ENCODE peak calls at places on chromosomes 2 and 18, in four cellular contexts. Y is fibroblast of lung, A is mammary epithelial cell, N is neuronal stem cell. E is an unnamed sample.

GRCh38 chr18:64044616-64045015 is 74.7 kb downstream of the SERPINB8 start:
- DNase-seq in Y (no peak), A (no peak), N (no peak), E (no peak)

GRCh38 chr18:42032447-42032846 is 77.4 kb downstream of the PIK3C3 start:
- DNase-seq in N (no peak), A (no peak), Y (no peak), E (no peak)

GRCh38 chr2:168655207-168655606 is 147.2 kb upstream of the NOSTRIN start:
- DNase-seq in A (no peak), N (no peak), Y (no peak), E (no peak)

GRCh38 chr2:236309669-236310029 is 45.4 kb upstream of the ASB18 start:
- DNase-seq in Y (no peak), A (peak; percentile 8), N (peak; percentile 62), E (no peak)

GRCh38 chr2:231191896-231192872 is 6.2 kb upstream of the ARMC9 start:
- DNase-seq in A (no peak), Y (peak; percentile 92), N (no peak), E (no peak)

GRCh38 chr2:20350105-20350712 is 435 bp downstream of the PUM2 start:
- DNase-seq in N (peak; percentile 66), Y (no peak), A (peak; percentile 57), E (no peak)

GRCh38 chr2:191566347-191566746 is 111.6 kb upstream of the NABP1 start:
- DNase-seq in N (peak; percentile 73), A (peak; percentile 38), Y (peak; percentile 67), E (no peak)

GRCh38 chr2:188068093-188068492 is 223.6 kb upstream of the GULP1 start:
- DNase-seq in Y (no peak), N (no peak), A (peak; percentile 6), E (no peak)

GRCh38 chr2:126796931-126797621 is 101.6 kb upstream of the TEX51 start:
- DNase-seq in N (no peak), A (no peak), Y (no peak), E (no peak)

GRCh38 chr2:218870984-218871344 is 9.7 kb upstream of the WNT10A start:
- DNase-seq in A (no peak), N (no peak), Y (no peak), E (no peak)
- H3K4me2 ChIP-seq in A (no peak overlapping the region), N (no peak overlapping the region), Y (no peak overlapping the region), E (no peak overlapping the region)

DNA sequence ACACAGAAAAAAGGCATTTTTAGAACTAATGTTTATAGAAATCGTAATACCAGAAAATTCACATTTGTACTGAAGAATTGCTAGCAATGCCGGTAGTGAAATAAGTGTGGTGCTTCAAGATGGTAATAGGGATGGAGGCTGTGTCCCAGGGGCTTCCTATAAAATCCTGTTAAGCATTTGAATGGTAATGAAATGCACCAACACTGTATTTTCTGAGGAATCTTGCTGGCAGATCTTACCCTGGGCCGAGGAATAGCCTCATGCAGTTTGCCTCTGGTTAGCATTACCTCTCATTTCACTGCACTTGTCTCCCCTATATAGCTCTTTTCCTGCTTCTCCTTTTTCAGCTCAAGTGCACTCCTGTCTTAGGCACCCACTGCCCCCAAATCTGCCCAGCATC is 501.6 kb upstream of the NRP2 start:
- DNase-seq in A (no peak), N (no peak), Y (no peak), E (no peak)
- H2AFZ ChIP-seq in A (no peak overlapping the region), N (no peak overlapping the region), Y (no peak overlapping the region), E (no peak overlapping the region)

DNA sequence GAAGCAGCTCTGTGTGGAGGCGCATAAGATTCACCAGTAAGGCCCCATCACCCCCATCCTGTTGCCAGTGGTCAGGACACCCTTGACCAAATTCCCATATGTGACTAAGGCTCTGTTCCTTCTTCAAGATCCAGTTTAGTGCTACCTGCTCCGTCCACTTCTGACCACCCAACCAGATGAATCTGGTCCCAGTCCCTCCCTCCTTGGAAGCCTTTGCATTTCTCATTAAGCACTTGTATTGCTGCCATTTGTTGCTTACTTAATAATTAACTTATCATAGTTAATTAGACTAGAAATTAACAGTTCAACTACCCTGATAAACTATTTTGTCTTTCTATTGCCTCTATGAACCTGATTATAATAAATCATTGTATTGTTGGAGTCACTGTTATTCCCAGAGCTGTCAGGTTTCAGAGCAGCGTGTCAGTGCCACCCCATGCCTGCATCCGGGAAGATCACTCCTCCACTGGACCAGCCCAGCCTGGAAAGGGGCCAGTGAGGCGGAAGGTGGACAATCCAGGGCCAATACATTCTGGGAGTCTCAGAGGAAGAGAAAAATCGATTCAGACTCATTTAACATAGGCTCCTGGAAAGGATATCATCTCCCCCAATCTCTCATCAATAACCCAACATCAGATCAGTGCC is 9.5 kb upstream of the NAT8 start:
- DNase-seq in Y (no peak), A (no peak), N (no peak), E (no peak)
- H3K4me1 ChIP-seq in Y (no peaks in the 10 kb centered on the region), A (no peaks in the 10 kb centered on the region), N (no peaks in the 10 kb centered on the region), E (no peaks in the 10 kb centered on the region)

GRCh38 chr2:172394008-172394407 is 33.4 kb upstream of the ITGA6 start:
- DNase-seq in A (no peak), Y (no peak), N (no peak), E (no peak)
- H3K4me2 ChIP-seq in A (no peak overlapping the region), Y (no peak overlapping the region), N (no peak overlapping the region), E (no peak overlapping the region)

GRCh38 chr2:170147576-170147975 is 30.4 kb upstream of the MYO3B start:
- DNase-seq in Y (no peak), N (no peak), A (peak; percentile 85), E (peak; percentile 95)

GRCh38 chr2:170145191-170145590 is 32.8 kb upstream of the MYO3B start:
- DNase-seq in A (peak; percentile 36), N (no peak), Y (no peak), E (no peak)

GRCh38 chr2:170144758-170145157 is 33.2 kb upstream of the MYO3B start:
- DNase-seq in A (no peak), Y (no peak), N (no peak), E (no peak)

GRCh38 chr2:170146784-170147183 is 31.2 kb upstream of the MYO3B start:
- DNase-seq in Y (no peak), A (no peak), N (no peak), E (no peak)

GRCh38 chr2:170145675-170146432 is 32.1 kb upstream of the MYO3B start:
- DNase-seq in Y (no peak), N (no peak), A (no peak), E (no peak)
- H2AFZ ChIP-seq in Y (no peak overlapping the region), N (no peak overlapping the region), A (no peak overlapping the region), E (peak overlapping the region; percentile 1)